ENCODE peak calls at places on chromosomes 16 and 17, in eight cellular contexts. N, J, M, T, X, I, U and E are unnamed samples.

GRCh38 chr17:48100160-48100559 is 1.1 kb downstream of the CBX1 start:
- DNase-seq in J (no peak), T (no peak), M (peak), U (no peak), N (no peak), I (no peak), X (no peak), E (no peak)

GRCh38 chr16:2500937-2501750 is 12.6 kb upstream of the ATP6V0C start:
- DNase-seq in X (peak), I (peak), T (peak), M (peak), U (no peak), N (peak), J (peak), E (peak)

GRCh38 chr16:80144191-80144590 is 396.6 kb upstream of the DYNLRB2 start:
- DNase-seq in U (no peak), J (no peak), T (no peak), N (no peak), X (peak), I (no peak), M (peak), E (no peak)

GRCh38 chr16:66928702-66929388 is 3.5 kb upstream of the RRAD start:
- DNase-seq in M (peak), N (peak), T (no peak), X (no peak), U (no peak), I (no peak), J (no peak), E (peak)

GRCh38 chr16:64695684-64696083 is 426.2 kb downstream of the CDH11 start:
- DNase-seq in J (no peak), M (peak), T (no peak), N (no peak), X (no peak), I (no peak), U (no peak), E (no peak)

GRCh38 chr16:2686912-2687507 is 4.7 kb downstream of the KCTD5 start:
- DNase-seq in U (peak), I (peak), J (no peak), N (no peak), M (no peak), X (peak), T (peak), E (peak)

GRCh38 chr16:78926723-78927200 is 673.8 kb downstream of the MAF start:
- DNase-seq in U (no peak), J (no peak), N (no peak), T (no peak), M (no peak), X (no peak), I (no peak), E (no peak)

GRCh38 chr17:21395764-21396163 is 19.6 kb downstream of the KCNJ12 start:
- DNase-seq in N (no peak), J (no peak), T (no peak), X (no peak), I (no peak), U (no peak), M (no peak), E (no peak)

GRCh38 chr16:86872126-86872525 is 293.8 kb downstream of the FOXL1 start:
- DNase-seq in M (no peak), J (no peak), T (no peak), N (no peak), I (no peak), U (no peak), X (no peak), E (no peak)

GRCh38 chr17:35700157-35700556 is 31.3 kb upstream of the RASL10B start:
- DNase-seq in N (no peak), T (no peak), I (peak), X (no peak), J (no peak), M (peak), U (no peak), E (no peak)

GRCh38 chr17:13743906-13744305 is 142.2 kb upstream of the HS3ST3A1 start:
- DNase-seq in T (no peak), U (no peak), J (no peak), M (no peak), N (no peak), I (no peak), X (no peak), E (no peak)

GRCh38 chr17:28928061-28928460 is 23.3 kb downstream of the PHF12 start:
- DNase-seq in J (no peak), T (no peak), I (no peak), X (no peak), U (no peak), M (peak), N (peak), E (no peak)

GRCh38 chr16:84579936-84580335 is 37.9 kb downstream of the COTL1 start:
- DNase-seq in X (no peak), N (no peak), J (no peak), I (no peak), T (no peak), M (no peak), U (no peak), E (peak)

GRCh38 chr16:3774156-3774767 is 56.9 kb upstream of the TRAP1 start:
- DNase-seq in M (peak), N (no peak), I (peak), T (no peak), X (no peak), U (no peak), J (no peak), E (no peak)

GRCh38 chr16:82658796-82659195 is 32.0 kb downstream of the CDH13 start:
- DNase-seq in U (no peak), J (no peak), N (no peak), I (no peak), X (no peak), M (no peak), T (no peak), E (no peak)

GRCh38 chr16:20216818-20217217 is 110.5 kb downstream of the GP2 start:
- DNase-seq in U (no peak), N (no peak), M (no peak), J (no peak), I (no peak), T (no peak), X (peak), E (no peak)

GRCh38 chr17:57750109-57750845 is 5.2 kb upstream of the CCDC182 start:
- DNase-seq in J (no peak), U (peak), T (no peak), M (no peak), I (no peak), N (no peak), X (no peak), E (no peak)

GRCh38 chr17:28807925-28808641 is 34.5 kb downstream of the FAM222B start:
- DNase-seq in M (peak), N (no peak), U (peak), I (no peak), T (no peak), X (no peak), J (no peak), E (no peak)

GRCh38 chr17:63841350-63842172 is 924 bp downstream of the SMARCD2 start:
- DNase-seq in N (no peak), I (peak), X (peak), M (peak), J (peak), T (peak), U (no peak), E (peak)

GRCh38 chr17:81865733-81866439 is 5.3 kb downstream of the ARHGDIA start:
- DNase-seq in I (peak), U (no peak), T (no peak), M (peak), X (peak), J (no peak), N (no peak), E (no peak)

GRCh38 chr16:10608687-10609409 is 28.4 kb upstream of the EMP2 start:
- DNase-seq in T (no peak), J (no peak), N (no peak), X (no peak), I (no peak), U (no peak), M (peak), E (no peak)

GRCh38 chr16:20904507-20905079 is 4.0 kb downstream of the LYRM1 start:
- DNase-seq in X (peak), T (no peak), M (peak), U (peak), N (peak), J (no peak), I (peak), E (no peak)

GRCh38 chr16:15507299-15507958 is 73.0 kb downstream of the BMERB1 start:
- DNase-seq in T (peak), X (no peak), U (no peak), N (no peak), I (no peak), M (peak), J (no peak), E (no peak)

GRCh38 chr17:54784305-54784704 is 116.3 kb upstream of the TOM1L1 start:
- DNase-seq in X (no peak), J (no peak), N (no peak), I (no peak), M (no peak), U (no peak), T (no peak), E (no peak)

GRCh38 chr17:37273419-37274051 is 102.2 kb upstream of the C17orf78 start:
- DNase-seq in I (no peak), U (no peak), J (no peak), X (no peak), N (no peak), T (no peak), M (peak), E (no peak)